ENCODE peak calls at places on chromosomes 6 and 20, in four cellular contexts. One of them, this sample, is unnamed.

GRCh38 chr6:42315991-42316378 is 98.3 kb upstream of the MRPS10 start:
- DNase-seq in PC-3: peak; percentile 99
- DNase-seq in fibroblast of lung: peak; percentile 99
- DNase-seq in heart left ventricle: no peak
- DNase-seq in this sample: no peak

GRCh38 chr6:33161354-33162320 is 30.6 kb downstream of the COL11A2 start:
- DNase-seq in fibroblast of lung: peak; percentile 53
- DNase-seq in heart left ventricle: peak; percentile 86
- DNase-seq in PC-3: peak; percentile 75
- DNase-seq in this sample: peak; percentile 90

GRCh38 chr6:70110128-70111022 is 192.5 kb downstream of the COL9A1 start:
- DNase-seq in fibroblast of lung: peak; percentile 15
- DNase-seq in PC-3: no peak
- DNase-seq in heart left ventricle: no peak
- DNase-seq in this sample: no peak

GRCh38 chr6:18507561-18507960 is 120.4 kb downstream of the RNF144B start:
- DNase-seq in fibroblast of lung: no peak
- DNase-seq in heart left ventricle: no peak
- DNase-seq in PC-3: no peak
- DNase-seq in this sample: no peak

GRCh38 chr6:83867527-83868161 is 8.2 kb downstream of the CYB5R4 start:
- DNase-seq in heart left ventricle: no peak
- DNase-seq in fibroblast of lung: peak; percentile 96
- DNase-seq in PC-3: peak; percentile 89
- DNase-seq in this sample: peak; percentile 27

GRCh38 chr20:24770628-24771556 is 178.2 kb upstream of the CST7 start:
- DNase-seq in heart left ventricle: no peak
- DNase-seq in PC-3: no peak
- DNase-seq in fibroblast of lung: no peak
- DNase-seq in this sample: no peak

GRCh38 chr6:131946404-131946991 is 4.7 kb downstream of the CCN2 start:
- DNase-seq in PC-3: no peak
- DNase-seq in fibroblast of lung: peak; percentile 68
- DNase-seq in heart left ventricle: no peak
- DNase-seq in this sample: no peak

GRCh38 chr6:82741996-82742385 is 323.6 kb downstream of the UBE3D start:
- DNase-seq in heart left ventricle: no peak
- DNase-seq in PC-3: no peak
- DNase-seq in fibroblast of lung: no peak
- DNase-seq in this sample: no peak

DNA sequence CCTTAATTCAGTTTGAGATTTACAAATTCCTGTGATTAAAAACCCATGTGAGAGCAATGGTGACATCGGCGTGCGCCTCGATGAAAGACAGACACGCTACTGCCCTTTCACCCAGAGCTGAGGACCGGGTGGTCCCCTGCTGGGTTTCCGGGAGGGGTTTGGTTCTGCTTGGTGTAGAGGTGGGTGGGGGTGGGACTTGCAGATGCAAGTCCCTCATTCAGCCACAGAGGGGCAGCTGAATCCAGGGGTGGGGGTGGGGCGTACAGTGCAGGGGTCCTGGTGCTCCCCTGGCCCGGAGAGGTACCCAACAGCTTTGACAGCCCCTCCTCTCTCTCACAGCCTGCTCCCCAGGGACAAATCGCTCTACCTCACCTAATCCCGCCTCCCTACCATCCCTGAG is 118.7 kb downstream of the JPH2 start:
- DNase-seq in PC-3: no peak
- DNase-seq in fibroblast of lung: no peak
- DNase-seq in heart left ventricle: no peak
- DNase-seq in this sample: no peak
- H3K4me3 ChIP-seq in PC-3: no peak overlapping the region
- H3K4me3 ChIP-seq in fibroblast of lung: no peak overlapping the region
- H3K4me3 ChIP-seq in heart left ventricle: no peak overlapping the region
- H3K4me3 ChIP-seq in this sample: no peak overlapping the region

GRCh38 chr20:33561981-33562601 is 72.2 kb downstream of the CBFA2T2 start:
- DNase-seq in PC-3: peak; percentile 97
- DNase-seq in heart left ventricle: peak; percentile 72
- DNase-seq in fibroblast of lung: peak; percentile 91
- DNase-seq in this sample: peak; percentile 58
- H3K27ac ChIP-seq in PC-3: peak overlapping the region; percentile 14
- H3K27ac ChIP-seq in heart left ventricle: no peak overlapping the region
- H3K27ac ChIP-seq in fibroblast of lung: peak overlapping the region; percentile 17
- H3K27ac ChIP-seq in this sample: peak overlapping the region; percentile 3

GRCh38 chr6:161023316-161023715 is 31.7 kb downstream of the MAP3K4 start:
- DNase-seq in heart left ventricle: no peak
- DNase-seq in PC-3: no peak
- DNase-seq in fibroblast of lung: peak; percentile 39
- DNase-seq in this sample: no peak

GRCh38 chr6:161021978-161022743 is 30.6 kb downstream of the MAP3K4 start:
- DNase-seq in PC-3: no peak
- DNase-seq in fibroblast of lung: no peak
- DNase-seq in heart left ventricle: no peak
- DNase-seq in this sample: no peak

GRCh38 chr6:161018165-161018564 is 26.6 kb downstream of the MAP3K4 start:
- DNase-seq in PC-3: no peak
- DNase-seq in heart left ventricle: no peak
- DNase-seq in fibroblast of lung: no peak
- DNase-seq in this sample: no peak

GRCh38 chr6:161021543-161021942 is 30.0 kb downstream of the MAP3K4 start:
- DNase-seq in fibroblast of lung: no peak
- DNase-seq in PC-3: no peak
- DNase-seq in heart left ventricle: no peak
- DNase-seq in this sample: no peak

GRCh38 chr6:161019324-161019839 is 27.8 kb downstream of the MAP3K4 start:
- DNase-seq in heart left ventricle: no peak
- DNase-seq in PC-3: no peak
- DNase-seq in fibroblast of lung: no peak
- DNase-seq in this sample: no peak
- H3K4me3 ChIP-seq in heart left ventricle: no peak overlapping the region
- H3K4me3 ChIP-seq in PC-3: no peak overlapping the region
- H3K4me3 ChIP-seq in fibroblast of lung: no peak overlapping the region
- H3K4me3 ChIP-seq in this sample: no peak overlapping the region

GRCh38 chr20:37406010-37406998 is 60.4 kb downstream of the SRC start:
- DNase-seq in heart left ventricle: no peak
- DNase-seq in PC-3: peak; percentile 64
- DNase-seq in fibroblast of lung: peak; percentile 20
- DNase-seq in this sample: peak; percentile 72
- H3K27ac ChIP-seq in heart left ventricle: no peak overlapping the region
- H3K27ac ChIP-seq in PC-3: no peak overlapping the region
- H3K27ac ChIP-seq in fibroblast of lung: no peak overlapping the region
- H3K27ac ChIP-seq in this sample: peak overlapping the region; percentile 90

This sample was measured in WERI-Rb-1.